ENCODE peak calls at places on chromosome 22, in six cellular contexts. P is small intestine; T is stimulated activated CD8-positive, alpha-beta memory T cell treated with anti-CD3 and anti-CD28 coated beads, Interleukin-15, amount 100 ng/mL, for 4 hours; W is amygdala; X is stimulated activated CD4-positive, alpha-beta T cell treated with anti-CD3 and anti-CD28 coated beads, Interleukin-1b, Interleukin-23, amount 100 ng/mL, for 24 hours; E is adipocyte. Q is an unnamed sample.

GRCh38 chr22:28172948-28173360 is 253.9 kb upstream of the PITPNB start:
- DNase-seq in T (no peak), E (no peak), P (peak), W (no peak), X (no peak), Q (no peak)

GRCh38 chr22:17891427-17892167 is 117.3 kb upstream of the BID start:
- DNase-seq in X (no peak), T (no peak), E (no peak), W (no peak), P (peak), Q (no peak)

GRCh38 chr22:42365337-42365865 is 66.8 kb downstream of the NFAM1 start:
- DNase-seq in W (no peak), X (no peak), E (peak), P (no peak), T (no peak), Q (no peak)

GRCh38 chr22:28043269-28043668 is 124.2 kb upstream of the PITPNB start:
- DNase-seq in P (no peak), E (no peak), T (no peak), X (no peak), W (no peak), Q (no peak)

GRCh38 chr22:44968736-44969135 is 41.1 kb downstream of the PHF21B start:
- DNase-seq in P (no peak), W (no peak), E (no peak), X (no peak), T (no peak), Q (no peak)

GRCh38 chr22:30830907-30831306 is 136.2 kb downstream of the OSBP2 start:
- DNase-seq in X (no peak), E (peak), W (no peak), T (no peak), P (peak), Q (peak)

GRCh38 chr22:36986242-36986821 is 32.9 kb downstream of the TST start:
- DNase-seq in T (no peak), W (no peak), P (peak), X (peak), E (no peak), Q (no peak)

GRCh38 chr22:22959147-22959827 is 71.7 kb downstream of the IGLL5 start:
- DNase-seq in E (peak), P (peak), X (peak), W (peak), T (peak), Q (peak)

GRCh38 chr22:35544189-35544588 is 3.6 kb downstream of the RASD2 start:
- DNase-seq in T (no peak), W (no peak), P (no peak), X (no peak), E (no peak), Q (no peak)

GRCh38 chr22:39967996-39968968 is 8.1 kb downstream of the TMA7B start:
- DNase-seq in X (no peak), P (no peak), E (no peak), T (no peak), W (no peak), Q (no peak)

GRCh38 chr22:40204331-40205116 is 26.8 kb downstream of the TNRC6B start:
- DNase-seq in X (no peak), T (no peak), E (peak), P (no peak), W (no peak), Q (no peak)

GRCh38 chr22:46359362-46359761 is 23.8 kb downstream of the TRMU start:
- DNase-seq in T (no peak), W (no peak), X (no peak), P (no peak), E (no peak), Q (no peak)

GRCh38 chr22:37643225-37643847 is 3.9 kb downstream of the SH3BP1 start:
- DNase-seq in X (peak), W (peak), E (peak), T (peak), P (peak), Q (peak)

GRCh38 chr22:18971321-18971751 is 35.2 kb upstream of the PRODH start:
- DNase-seq in X (no peak), P (no peak), E (no peak), W (no peak), T (no peak), Q (no peak)

GRCh38 chr22:29157759-29158535 is 47.7 kb upstream of the EMID1 start:
- DNase-seq in W (no peak), T (no peak), E (no peak), X (no peak), P (no peak), Q (no peak)

GRCh38 chr22:36252754-36253522 is at the start of gene APOL1:
- DNase-seq in W (no peak), T (peak), P (peak), X (no peak), E (peak), Q (peak)

GRCh38 chr22:27639180-27640086 is 162.1 kb downstream of the MN1 start:
- DNase-seq in X (no peak), E (no peak), P (no peak), W (no peak), T (no peak), Q (no peak)

GRCh38 chr22:31876156-31877035 is 67.9 kb upstream of the YWHAH start:
- DNase-seq in T (no peak), E (peak), X (no peak), W (no peak), P (no peak), Q (no peak)

GRCh38 chr22:28817919-28818859 is 17.8 kb upstream of the XBP1 start:
- DNase-seq in X (no peak), E (no peak), W (no peak), P (peak), T (no peak), Q (no peak)

GRCh38 chr22:36384766-36385400 is 2.9 kb downstream of the MYH9 start:
- DNase-seq in T (no peak), X (no peak), E (peak), P (peak), W (no peak), Q (no peak)

GRCh38 chr22:19855504-19856409 is 1.1 kb upstream of the GNB1L start:
- DNase-seq in X (peak), E (peak), W (no peak), T (peak), P (peak), Q (no peak)

GRCh38 chr22:46250783-46251125 is 661 bp upstream of the CDPF1 start:
- DNase-seq in W (no peak), P (peak), T (no peak), X (no peak), E (no peak), Q (no peak)

GRCh38 chr22:24592846-24593809 is at the start of gene LRRC75B:
- DNase-seq in W (peak), P (peak), E (peak), X (no peak), T (no peak), Q (peak)

GRCh38 chr22:39174498-39175120 is 22.1 kb upstream of the CBX7 start:
- DNase-seq in W (no peak), T (no peak), X (no peak), P (peak), E (peak), Q (peak)

GRCh38 chr22:30882181-30882771 is 86.3 kb downstream of the MORC2 start:
- DNase-seq in X (no peak), E (no peak), P (peak), T (no peak), W (no peak), Q (no peak)

GRCh38 chr22:23877566-23877965 is 16.6 kb upstream of the MIF start:
- DNase-seq in X (no peak), W (no peak), T (no peak), P (no peak), E (no peak), Q (no peak)

GRCh38 chr22:22088658-22089458 is 106.3 kb upstream of the TOP3B start:
- DNase-seq in P (no peak), E (no peak), X (no peak), W (no peak), T (no peak), Q (no peak)